ENCODE peak calls at places on chromosomes 4 and X, in ten cellular contexts. S, A, X, C, K, J, U, P, Z and G are unnamed samples.

GRCh38 chr4:174398728-174399127 is 115.0 kb downstream of the CEP44 start:
- DNase-seq in S (no peak), A (peak; percentile 70), X (peak; percentile 93), C (peak; percentile 68), K (peak; percentile 88), J (no peak), U (no peak), P (peak; percentile 92), Z (no peak), G (peak; percentile 77)

GRCh38 chr4:107619065-107619464 is 101.0 kb downstream of the PAPSS1 start:
- DNase-seq in S (no peak), A (peak; percentile 11), X (peak; percentile 65), C (peak; percentile 76), K (no peak), J (peak; percentile 33), U (no peak), P (peak; percentile 88), Z (no peak), G (peak; percentile 79)

GRCh38 chrX:73812256-73812655 is 249.3 kb downstream of the CHIC1 start:
- DNase-seq in S (no peak), A (peak; percentile 15), X (peak; percentile 41), C (no peak), K (peak; percentile 18), J (no peak), U (no peak), P (no peak), Z (no peak), G (no peak)

GRCh38 chr4:56220261-56220660 is 167.0 kb downstream of the AASDH start:
- DNase-seq in S (no peak), A (no peak), X (peak; percentile 16), C (peak; percentile 2), K (no peak), J (no peak), U (no peak), P (peak; percentile 50), Z (no peak), G (peak; percentile 3)

GRCh38 chrX:24341795-24342194 is 18.6 kb upstream of the SUPT20HL1 start:
- DNase-seq in S (no peak), A (peak; percentile 43), X (peak; percentile 64), C (peak; percentile 81), K (peak; percentile 54), J (no peak), U (no peak), P (peak; percentile 48), Z (no peak), G (peak; percentile 60)

GRCh38 chrX:22383988-22384387 is 111.3 kb downstream of the CBLL2 start:
- DNase-seq in S (no peak), A (no peak), X (no peak), C (no peak), K (no peak), J (no peak), U (no peak), P (no peak), Z (no peak), G (no peak)

GRCh38 chr4:1010522-1011021 is 854 bp upstream of the FGFRL1 start:
- DNase-seq in S (peak; percentile 87), A (peak; percentile 93), X (peak; percentile 90), C (peak; percentile 68), K (peak; percentile 94), J (peak; percentile 84), U (peak; percentile 65), P (peak; percentile 87), Z (peak; percentile 21), G (peak; percentile 55)

GRCh38 chr4:186924723-186925122 is 201.1 kb upstream of the FAT1 start:
- DNase-seq in S (no peak), A (no peak), X (no peak), C (peak; percentile 40), K (no peak), J (no peak), U (no peak), P (no peak), Z (no peak), G (no peak)

GRCh38 chr4:183987529-183987946 is 82.4 kb downstream of the STOX2 start:
- DNase-seq in S (peak; percentile 95), A (peak; percentile 96), X (peak; percentile 77), C (peak; percentile 91), K (peak; percentile 98), J (peak; percentile 37), U (peak; percentile 78), P (peak; percentile 71), Z (no peak), G (peak; percentile 88)

GRCh38 chrX:136166221-136166855 is 19.0 kb downstream of the FHL1 start:
- DNase-seq in S (no peak), A (no peak), X (peak; percentile 61), C (peak; percentile 55), K (peak; percentile 39), J (no peak), U (no peak), P (peak; percentile 70), Z (no peak), G (no peak)

GRCh38 chr4:848803-849477 is 23.0 kb upstream of the CPLX1 start:
- DNase-seq in S (peak; percentile 48), A (no peak), X (peak; percentile 24), C (no peak), K (no peak), J (no peak), U (no peak), P (no peak), Z (no peak), G (no peak)

GRCh38 chr4:163550869-163551267 is 56.4 kb downstream of the TMA16 start:
- DNase-seq in S (no peak), A (no peak), X (no peak), C (no peak), K (peak; percentile 30), J (no peak), U (no peak), P (no peak), Z (no peak), G (no peak)

GRCh38 chr4:80336582-80336981 is 1.1 kb downstream of the CFAP299 start:
- DNase-seq in S (no peak), A (peak; percentile 30), X (peak; percentile 42), C (peak; percentile 32), K (peak; percentile 65), J (no peak), U (no peak), P (peak; percentile 39), Z (no peak), G (peak; percentile 19)

GRCh38 chr4:19254476-19254875 is 997.2 kb upstream of the SLIT2 start:
- DNase-seq in S (no peak), A (no peak), X (peak; percentile 7), C (no peak), K (no peak), J (no peak), U (no peak), P (peak; percentile 64), Z (no peak), G (peak; percentile 8)

GRCh38 chr4:119130365-119131065 is 5.1 kb upstream of the MYOZ2 start:
- DNase-seq in S (no peak), A (no peak), X (peak; percentile 88), C (peak; percentile 59), K (peak; percentile 10), J (peak; percentile 28), U (no peak), P (peak; percentile 41), Z (no peak), G (no peak)
- H3K4me3 ChIP-seq in S (no peak overlapping the region), A (no peak overlapping the region), X (no peak overlapping the region), C (no peak overlapping the region), K (no peak overlapping the region), J (no peak overlapping the region), U (no peak overlapping the region), P (no peak overlapping the region), Z (no peak overlapping the region), G (no peak overlapping the region)

GRCh38 chrX:152872522-152872921 is 25.3 kb upstream of the ZNF185 start:
- DNase-seq in S (no peak), A (no peak), X (no peak), C (no peak), K (no peak), J (no peak), U (no peak), P (no peak), Z (no peak), G (no peak)

GRCh38 chrX:152865232-152865920 is 32.5 kb upstream of the ZNF185 start:
- DNase-seq in S (no peak), A (no peak), X (peak; percentile 51), C (no peak), K (no peak), J (peak; percentile 20), U (no peak), P (no peak), Z (no peak), G (no peak)

GRCh38 chrX:152871260-152871659 is 26.6 kb upstream of the ZNF185 start:
- DNase-seq in S (no peak), A (no peak), X (no peak), C (no peak), K (no peak), J (no peak), U (no peak), P (no peak), Z (no peak), G (no peak)

GRCh38 chrX:152873361-152873760 is 24.5 kb upstream of the ZNF185 start:
- DNase-seq in S (no peak), A (no peak), X (no peak), C (no peak), K (no peak), J (no peak), U (no peak), P (no peak), Z (no peak), G (no peak)

GRCh38 chrX:152869972-152870371 is 27.9 kb upstream of the ZNF185 start:
- DNase-seq in S (no peak), A (no peak), X (no peak), C (no peak), K (no peak), J (no peak), U (no peak), P (no peak), Z (no peak), G (no peak)
- TF ChIP-seq CTCF in S (no peak), A (no peak), X (no peak), C (no peak), K (no peak), J (no peak), U (no peak), P (peak; percentile 23), Z (no peak), G (no peak)

DNA sequence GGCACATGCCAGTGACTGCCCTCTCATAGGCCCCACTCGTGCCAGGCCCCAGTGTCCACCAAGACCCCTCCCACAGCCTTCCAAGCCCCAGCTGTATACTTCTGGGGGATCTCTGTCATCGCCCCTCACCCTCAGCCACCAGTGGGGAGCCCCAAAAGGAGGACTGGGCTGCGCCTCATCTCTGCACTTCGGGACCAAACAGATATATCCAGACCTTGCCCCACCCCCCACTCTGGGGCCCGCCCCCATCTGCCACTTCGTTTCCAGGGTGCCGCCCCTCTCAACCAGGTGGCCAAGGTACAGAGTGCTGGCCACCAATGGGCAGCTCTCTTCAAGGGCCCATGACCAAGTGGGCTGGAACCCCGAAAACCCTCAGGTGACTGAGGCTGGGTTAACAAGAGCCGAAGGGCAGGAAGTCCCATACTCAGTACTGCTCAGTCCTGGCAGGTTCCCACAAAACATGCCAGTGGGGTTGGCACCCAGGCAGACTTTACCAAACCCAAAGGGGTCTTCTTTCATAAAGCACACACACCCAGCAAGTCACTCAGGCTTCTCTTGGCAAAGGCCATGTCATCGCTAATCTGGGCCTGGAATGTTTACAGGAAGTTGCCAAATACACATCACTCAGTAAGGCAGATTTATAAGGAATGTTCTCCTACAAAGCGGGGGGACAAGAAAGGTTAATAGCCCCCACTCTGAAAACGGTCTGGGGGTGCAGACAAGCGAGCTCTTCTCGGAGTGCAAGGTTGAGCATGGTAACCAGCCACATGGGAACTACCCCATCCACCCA is 4.4 kb downstream of the ZFYVE28 start:
- DNase-seq in S (no peak), A (no peak), X (no peak), C (no peak), K (peak; percentile 37), J (no peak), U (no peak), P (no peak), Z (no peak), G (no peak)
- H3K4me3 ChIP-seq in S (no peak overlapping the region), A (no peak overlapping the region), X (no peak overlapping the region), C (no peak overlapping the region), K (no peak overlapping the region), J (no peak overlapping the region), U (no peak overlapping the region), P (no peak overlapping the region), Z (peak overlapping the region; percentile 38), G (no peak overlapping the region)

GRCh38 chr4:29970626-29971025 is 749.5 kb upstream of the PCDH7 start:
- DNase-seq in S (no peak), A (no peak), X (peak; percentile 2), C (no peak), K (peak; percentile 41), J (no peak), U (no peak), P (no peak), Z (no peak), G (no peak)
- TF ChIP-seq CTCF in S (peak; percentile 59), A (peak; percentile 23), X (peak; percentile 15), C (no peak), K (peak; percentile 45), J (no peak), U (no peak), P (no peak), Z (no peak), G (peak; percentile 52)